ENCODE peak calls at places on chromosomes 2 and 18, in five cellular contexts. One of them, this sample, is unnamed.

GRCh38 chr2:226652983-226653765 is 146.4 kb downstream of the IRS1 start:
- DNase-seq in nephron progenitor cell: no peak
- DNase-seq in epithelial cell of esophagus: no peak
- DNase-seq in IMR-90: peak
- DNase-seq in GM20000: no peak
- DNase-seq in this sample: no peak

GRCh38 chr2:24725956-24726355 is 67.2 kb downstream of the PTRHD1 start:
- DNase-seq in nephron progenitor cell: no peak
- DNase-seq in IMR-90: no peak
- DNase-seq in epithelial cell of esophagus: no peak
- DNase-seq in GM20000: no peak
- DNase-seq in this sample: no peak

GRCh38 chr18:63155169-63155852 is 164.3 kb downstream of the BCL2 start:
- DNase-seq in nephron progenitor cell: peak
- DNase-seq in GM20000: no peak
- DNase-seq in epithelial cell of esophagus: peak
- DNase-seq in IMR-90: no peak
- DNase-seq in this sample: peak

GRCh38 chr2:29165362-29166236 is 50.4 kb downstream of the CLIP4 start:
- DNase-seq in epithelial cell of esophagus: peak
- DNase-seq in GM20000: no peak
- DNase-seq in nephron progenitor cell: no peak
- DNase-seq in IMR-90: peak
- DNase-seq in this sample: no peak

GRCh38 chr2:217610411-217610814 is 392.4 kb downstream of the TNS1 start:
- DNase-seq in epithelial cell of esophagus: peak
- DNase-seq in IMR-90: no peak
- DNase-seq in GM20000: no peak
- DNase-seq in nephron progenitor cell: no peak
- DNase-seq in this sample: no peak

GRCh38 chr18:60910534-60910933 is 422.7 kb upstream of the CDH20 start:
- DNase-seq in epithelial cell of esophagus: no peak
- DNase-seq in GM20000: no peak
- DNase-seq in IMR-90: no peak
- DNase-seq in nephron progenitor cell: no peak
- DNase-seq in this sample: no peak

GRCh38 chr2:240963065-240963375 is 35.4 kb upstream of the SNED1 start:
- DNase-seq in epithelial cell of esophagus: no peak
- DNase-seq in nephron progenitor cell: no peak
- DNase-seq in IMR-90: no peak
- DNase-seq in GM20000: no peak
- DNase-seq in this sample: no peak

GRCh38 chr2:96247896-96248295 is 17.9 kb downstream of the TMEM127 start:
- DNase-seq in GM20000: no peak
- DNase-seq in epithelial cell of esophagus: no peak
- DNase-seq in IMR-90: no peak
- DNase-seq in nephron progenitor cell: no peak
- DNase-seq in this sample: no peak

GRCh38 chr2:140504596-140504995 is 1626.2 kb downstream of the LRP1B start:
- DNase-seq in nephron progenitor cell: no peak
- DNase-seq in GM20000: no peak
- DNase-seq in IMR-90: no peak
- DNase-seq in epithelial cell of esophagus: no peak
- DNase-seq in this sample: no peak

GRCh38 chr2:120796094-120796493 is 60.4 kb downstream of the GLI2 start:
- DNase-seq in epithelial cell of esophagus: no peak
- DNase-seq in nephron progenitor cell: no peak
- DNase-seq in IMR-90: no peak
- DNase-seq in GM20000: no peak
- DNase-seq in this sample: no peak

GRCh38 chr2:230023313-230023712 is 45.4 kb downstream of the SLC16A14 start:
- DNase-seq in IMR-90: no peak
- DNase-seq in epithelial cell of esophagus: no peak
- DNase-seq in GM20000: no peak
- DNase-seq in nephron progenitor cell: no peak
- DNase-seq in this sample: no peak

GRCh38 chr2:40317047-40317446 is 134.8 kb downstream of the SLC8A1 start:
- DNase-seq in IMR-90: peak
- DNase-seq in nephron progenitor cell: no peak
- DNase-seq in epithelial cell of esophagus: peak
- DNase-seq in GM20000: no peak
- DNase-seq in this sample: no peak

GRCh38 chr2:104855174-104856085 is 1.5 kb downstream of the POU3F3 start:
- DNase-seq in IMR-90: no peak
- DNase-seq in epithelial cell of esophagus: no peak
- DNase-seq in nephron progenitor cell: peak
- DNase-seq in GM20000: no peak
- DNase-seq in this sample: peak

GRCh38 chr2:37181726-37182684 is 6.5 kb downstream of the SULT6B1 start:
- DNase-seq in nephron progenitor cell: no peak
- DNase-seq in IMR-90: peak
- DNase-seq in epithelial cell of esophagus: no peak
- DNase-seq in GM20000: no peak
- DNase-seq in this sample: no peak

GRCh38 chr2:67733517-67733916 is 329.3 kb downstream of the C1D start:
- DNase-seq in nephron progenitor cell: peak
- DNase-seq in GM20000: peak
- DNase-seq in IMR-90: no peak
- DNase-seq in epithelial cell of esophagus: peak
- DNase-seq in this sample: peak

GRCh38 chr2:122643725-122644329 is 888.4 kb downstream of the TSN start:
- DNase-seq in epithelial cell of esophagus: peak
- DNase-seq in GM20000: no peak
- DNase-seq in IMR-90: peak
- DNase-seq in nephron progenitor cell: no peak
- DNase-seq in this sample: no peak

GRCh38 chr2:97816411-97816810 is 103.0 kb downstream of the ZAP70 start:
- DNase-seq in IMR-90: no peak
- DNase-seq in epithelial cell of esophagus: no peak
- DNase-seq in GM20000: no peak
- DNase-seq in nephron progenitor cell: no peak
- DNase-seq in this sample: no peak

GRCh38 chr2:167271941-167272340 is 383.7 kb downstream of the XIRP2 start:
- DNase-seq in epithelial cell of esophagus: no peak
- DNase-seq in GM20000: no peak
- DNase-seq in IMR-90: no peak
- DNase-seq in nephron progenitor cell: no peak
- DNase-seq in this sample: peak

GRCh38 chr2:169756342-169756741 is 22.7 kb downstream of the KLHL23 start:
- DNase-seq in epithelial cell of esophagus: no peak
- DNase-seq in GM20000: no peak
- DNase-seq in IMR-90: no peak
- DNase-seq in nephron progenitor cell: no peak
- DNase-seq in this sample: no peak

GRCh38 chr2:72141881-72142742 is 5.5 kb downstream of the CYP26B1 start:
- DNase-seq in IMR-90: no peak
- DNase-seq in nephron progenitor cell: no peak
- DNase-seq in epithelial cell of esophagus: no peak
- DNase-seq in GM20000: no peak
- DNase-seq in this sample: no peak

GRCh38 chr2:170022692-170023091 is 155.3 kb upstream of the MYO3B start:
- DNase-seq in GM20000: no peak
- DNase-seq in epithelial cell of esophagus: peak
- DNase-seq in IMR-90: peak
- DNase-seq in nephron progenitor cell: no peak
- DNase-seq in this sample: no peak

GRCh38 chr2:122193622-122194021 is 438.2 kb downstream of the TSN start:
- DNase-seq in GM20000: no peak
- DNase-seq in epithelial cell of esophagus: no peak
- DNase-seq in IMR-90: peak
- DNase-seq in nephron progenitor cell: no peak
- DNase-seq in this sample: no peak

GRCh38 chr2:9032555-9032954 is 29.1 kb upstream of the MBOAT2 start:
- DNase-seq in GM20000: no peak
- DNase-seq in epithelial cell of esophagus: no peak
- DNase-seq in nephron progenitor cell: no peak
- DNase-seq in IMR-90: no peak
- DNase-seq in this sample: no peak

GRCh38 chr2:9725106-9725505 is 94.3 kb upstream of the YWHAQ start:
- DNase-seq in IMR-90: no peak
- DNase-seq in nephron progenitor cell: no peak
- DNase-seq in GM20000: no peak
- DNase-seq in epithelial cell of esophagus: no peak
- DNase-seq in this sample: no peak

GRCh38 chr18:45119888-45120287 is 439.2 kb downstream of the SETBP1 start:
- DNase-seq in GM20000: no peak
- DNase-seq in IMR-90: no peak
- DNase-seq in nephron progenitor cell: no peak
- DNase-seq in epithelial cell of esophagus: no peak
- DNase-seq in this sample: no peak

GRCh38 chr18:12598181-12598921 is 59.6 kb downstream of the SPIRE1 start:
- DNase-seq in IMR-90: peak
- DNase-seq in GM20000: no peak
- DNase-seq in epithelial cell of esophagus: peak
- DNase-seq in nephron progenitor cell: no peak
- DNase-seq in this sample: no peak

GRCh38 chr18:45836242-45837215 is 11.1 kb downstream of the SIGLEC15 start:
- DNase-seq in epithelial cell of esophagus: no peak
- DNase-seq in nephron progenitor cell: no peak
- DNase-seq in GM20000: no peak
- DNase-seq in IMR-90: peak
- DNase-seq in this sample: no peak

GRCh38 chr2:177302552-177302951 is 38.0 kb upstream of the NFE2L2 start:
- DNase-seq in nephron progenitor cell: no peak
- DNase-seq in epithelial cell of esophagus: no peak
- DNase-seq in GM20000: no peak
- DNase-seq in IMR-90: no peak
- DNase-seq in this sample: no peak

GRCh38 chr2:197248623-197249022 is 62.0 kb downstream of the ANKRD44 start:
- DNase-seq in epithelial cell of esophagus: no peak
- DNase-seq in nephron progenitor cell: no peak
- DNase-seq in GM20000: no peak
- DNase-seq in IMR-90: peak
- DNase-seq in this sample: no peak

GRCh38 chr2:140256080-140256479 is 1475.9 kb upstream of the NXPH2 start:
- DNase-seq in epithelial cell of esophagus: peak
- DNase-seq in GM20000: no peak
- DNase-seq in IMR-90: no peak
- DNase-seq in nephron progenitor cell: no peak
- DNase-seq in this sample: no peak

GRCh38 chr2:120323214-120323613 is 22.7 kb upstream of the INHBB start:
- DNase-seq in GM20000: no peak
- DNase-seq in IMR-90: peak
- DNase-seq in epithelial cell of esophagus: no peak
- DNase-seq in nephron progenitor cell: no peak
- DNase-seq in this sample: no peak

GRCh38 chr2:224208034-224208433 is 168.9 kb upstream of the SERPINE2 start:
- DNase-seq in IMR-90: no peak
- DNase-seq in epithelial cell of esophagus: no peak
- DNase-seq in nephron progenitor cell: no peak
- DNase-seq in GM20000: no peak
- DNase-seq in this sample: no peak

GRCh38 chr2:182672471-182673165 is 43.4 kb upstream of the DNAJC10 start:
- DNase-seq in GM20000: no peak
- DNase-seq in nephron progenitor cell: no peak
- DNase-seq in IMR-90: peak
- DNase-seq in epithelial cell of esophagus: peak
- DNase-seq in this sample: no peak

GRCh38 chr2:97693476-97693875 is 19.9 kb upstream of the ZAP70 start:
- DNase-seq in epithelial cell of esophagus: peak
- DNase-seq in IMR-90: peak
- DNase-seq in GM20000: no peak
- DNase-seq in nephron progenitor cell: no peak
- DNase-seq in this sample: no peak

GRCh38 chr2:30055548-30055947 is 91.3 kb upstream of the YPEL5 start:
- DNase-seq in GM20000: no peak
- DNase-seq in epithelial cell of esophagus: no peak
- DNase-seq in IMR-90: no peak
- DNase-seq in nephron progenitor cell: no peak
- DNase-seq in this sample: no peak

GRCh38 chr2:26462511-26463251 is 15.2 kb downstream of the OTOF start:
- DNase-seq in epithelial cell of esophagus: peak
- DNase-seq in GM20000: no peak
- DNase-seq in IMR-90: peak
- DNase-seq in nephron progenitor cell: peak
- DNase-seq in this sample: peak

GRCh38 chr2:133062946-133063345 is 392.9 kb upstream of the LYPD1 start:
- DNase-seq in epithelial cell of esophagus: no peak
- DNase-seq in GM20000: no peak
- DNase-seq in IMR-90: peak
- DNase-seq in nephron progenitor cell: no peak
- DNase-seq in this sample: no peak

GRCh38 chr18:55100817-55101457 is 141.7 kb upstream of the CCDC68 start:
- DNase-seq in GM20000: no peak
- DNase-seq in nephron progenitor cell: no peak
- DNase-seq in IMR-90: peak
- DNase-seq in epithelial cell of esophagus: peak
- DNase-seq in this sample: no peak

GRCh38 chr18:67302043-67302442 is 214.5 kb downstream of the DSEL start:
- DNase-seq in GM20000: no peak
- DNase-seq in nephron progenitor cell: no peak
- DNase-seq in epithelial cell of esophagus: peak
- DNase-seq in IMR-90: peak
- DNase-seq in this sample: no peak

GRCh38 chr2:201203916-201204654 is 21.1 kb downstream of the CASP10 start:
- DNase-seq in nephron progenitor cell: no peak
- DNase-seq in IMR-90: peak
- DNase-seq in epithelial cell of esophagus: no peak
- DNase-seq in GM20000: no peak
- DNase-seq in this sample: peak

This sample was measured in iPS-NIHi11.